ENCODE peak calls at places on chromosomes 7 and 10, in five cellular contexts. P is tibial artery, H is fibroblast of villous mesenchyme, Y is A549, I is heart left ventricle. V is an unnamed sample.

GRCh38 chr10:4083509-4084003 is 298.5 kb upstream of the KLF6 start:
- DNase-seq in P (no peak), H (peak), Y (no peak), I (peak), V (peak)

GRCh38 chr10:77455538-77455937 is 182.1 kb downstream of the KCNMA1 start:
- DNase-seq in P (no peak), H (no peak), Y (peak), I (no peak), V (no peak)

GRCh38 chr7:153406486-153406872 is 645.7 kb upstream of the DPP6 start:
- DNase-seq in P (no peak), H (no peak), Y (no peak), I (no peak), V (no peak)

GRCh38 chr7:151025924-151026671 is 1.8 kb upstream of the ATG9B start:
- DNase-seq in P (no peak), H (no peak), Y (no peak), I (no peak), V (no peak)

GRCh38 chr7:66921396-66921917 is 432 bp downstream of the TMEM248 start:
- DNase-seq in P (peak), H (peak), Y (no peak), I (peak), V (peak)

GRCh38 chr10:66215005-66215404 is 710.8 kb upstream of the LRRTM3 start:
- DNase-seq in P (no peak), H (no peak), Y (peak), I (no peak), V (no peak)

GRCh38 chr10:98301664-98302319 is 33.8 kb upstream of the LOXL4 start:
- DNase-seq in P (no peak), H (no peak), Y (no peak), I (no peak), V (no peak)

GRCh38 chr10:97270523-97271154 is 21.8 kb downstream of the ARHGAP19 start:
- DNase-seq in P (no peak), H (peak), Y (no peak), I (no peak), V (peak)

GRCh38 chr10:114117728-114118127 is 56.3 kb downstream of the CCDC186 start:
- DNase-seq in P (no peak), H (no peak), Y (no peak), I (no peak), V (no peak)

GRCh38 chr7:149496642-149497391 is 792 bp downstream of the ZNF746 start:
- DNase-seq in P (no peak), H (peak), Y (no peak), I (peak), V (peak)

GRCh38 chr10:64396105-64396504 is 874.9 kb downstream of the REEP3 start:
- DNase-seq in P (no peak), H (peak), Y (no peak), I (no peak), V (peak)

GRCh38 chr7:99573257-99573656 is 14.8 kb downstream of the ZNF655 start:
- DNase-seq in P (no peak), H (no peak), Y (no peak), I (no peak), V (no peak)

GRCh38 chr10:21527634-21528451 is 2.4 kb upstream of the SKIDA1 start:
- DNase-seq in P (no peak), H (peak), Y (no peak), I (no peak), V (peak)

GRCh38 chr7:28941633-28942032 is 16.5 kb downstream of the TRIL start:
- DNase-seq in P (no peak), H (no peak), Y (no peak), I (no peak), V (no peak)

GRCh38 chr7:151244156-151244870 is 4.2 kb downstream of the SMARCD3 start:
- DNase-seq in P (no peak), H (peak), Y (peak), I (no peak), V (peak)

GRCh38 chr7:113629244-113629643 is 289.6 kb downstream of the PPP1R3A start:
- DNase-seq in P (no peak), H (peak), Y (no peak), I (no peak), V (peak)

GRCh38 chr10:100347568-100348195 is 649 bp downstream of the SCD start:
- DNase-seq in P (no peak), H (no peak), Y (no peak), I (no peak), V (no peak)

GRCh38 chr7:36852017-36852416 is 127.7 kb upstream of the AOAH start:
- DNase-seq in P (no peak), H (no peak), Y (no peak), I (no peak), V (no peak)

GRCh38 chr7:48130658-48131108 is 40.6 kb upstream of the ABCA13 start:
- DNase-seq in P (no peak), H (peak), Y (no peak), I (no peak), V (no peak)

GRCh38 chr10:128035557-128035973 is 90.7 kb downstream of the MKI67 start:
- DNase-seq in P (no peak), H (peak), Y (peak), I (peak), V (peak)

GRCh38 chr7:23114854-23115253 is 9.3 kb downstream of the KLHL7 start:
- DNase-seq in P (no peak), H (no peak), Y (no peak), I (no peak), V (no peak)

GRCh38 chr7:36198854-36199266 is 45.8 kb downstream of the EEPD1 start:
- DNase-seq in P (no peak), H (peak), Y (no peak), I (no peak), V (no peak)

GRCh38 chr7:115679976-115680375 is 350.6 kb downstream of the TFEC start:
- DNase-seq in P (no peak), H (peak), Y (no peak), I (no peak), V (peak)

GRCh38 chr10:63157845-63158624 is 24.9 kb downstream of the NRBF2 start:
- DNase-seq in P (no peak), H (peak), Y (peak), I (peak), V (peak)

GRCh38 chr7:101743995-101744360 is 73.4 kb upstream of the CUX1 start:
- DNase-seq in P (no peak), H (no peak), Y (no peak), I (no peak), V (no peak)

GRCh38 chr10:17795088-17795487 is 14.1 kb upstream of the MRC1 start:
- DNase-seq in P (no peak), H (no peak), Y (no peak), I (no peak), V (no peak)

GRCh38 chr10:12774219-12774894 is 227.2 kb downstream of the CCDC3 start:
- DNase-seq in P (no peak), H (no peak), Y (no peak), I (no peak), V (no peak)

GRCh38 chr10:24008164-24009066 is 200.5 kb upstream of the KIAA1217 start:
- DNase-seq in P (no peak), H (peak), Y (no peak), I (peak), V (peak)

GRCh38 chr7:2934211-2934731 is 90.2 kb upstream of the GNA12 start:
- DNase-seq in P (peak), H (peak), Y (peak), I (no peak), V (peak)

GRCh38 chr10:99619090-99619800 is 994 bp downstream of the SLC25A28 start:
- DNase-seq in P (no peak), H (peak), Y (no peak), I (no peak), V (peak)

GRCh38 chr7:111678986-111679385 is 116.7 kb upstream of the IMMP2L start:
- DNase-seq in P (no peak), H (no peak), Y (no peak), I (no peak), V (peak)

GRCh38 chr10:68074404-68074774 is 694 bp downstream of the HERC4 start:
- DNase-seq in P (no peak), H (no peak), Y (no peak), I (no peak), V (no peak)

GRCh38 chr7:132199626-132200025 is 376.6 kb downstream of the PLXNA4 start:
- DNase-seq in P (no peak), H (no peak), Y (no peak), I (no peak), V (no peak)

GRCh38 chr7:137731436-137731835 is 115.3 kb downstream of the DGKI start:
- DNase-seq in P (no peak), H (no peak), Y (no peak), I (no peak), V (no peak)

GRCh38 chr7:146146866-146147265 is 30.3 kb downstream of the CNTNAP2 start:
- DNase-seq in P (no peak), H (no peak), Y (no peak), I (no peak), V (peak)

GRCh38 chr10:60384708-60385398 is 4.8 kb downstream of the ANK3 start:
- DNase-seq in P (no peak), H (peak), Y (peak), I (peak), V (peak)

GRCh38 chr10:121077331-121077730 is 226.2 kb downstream of the WDR11 start:
- DNase-seq in P (no peak), H (peak), Y (no peak), I (no peak), V (peak)

DNA sequence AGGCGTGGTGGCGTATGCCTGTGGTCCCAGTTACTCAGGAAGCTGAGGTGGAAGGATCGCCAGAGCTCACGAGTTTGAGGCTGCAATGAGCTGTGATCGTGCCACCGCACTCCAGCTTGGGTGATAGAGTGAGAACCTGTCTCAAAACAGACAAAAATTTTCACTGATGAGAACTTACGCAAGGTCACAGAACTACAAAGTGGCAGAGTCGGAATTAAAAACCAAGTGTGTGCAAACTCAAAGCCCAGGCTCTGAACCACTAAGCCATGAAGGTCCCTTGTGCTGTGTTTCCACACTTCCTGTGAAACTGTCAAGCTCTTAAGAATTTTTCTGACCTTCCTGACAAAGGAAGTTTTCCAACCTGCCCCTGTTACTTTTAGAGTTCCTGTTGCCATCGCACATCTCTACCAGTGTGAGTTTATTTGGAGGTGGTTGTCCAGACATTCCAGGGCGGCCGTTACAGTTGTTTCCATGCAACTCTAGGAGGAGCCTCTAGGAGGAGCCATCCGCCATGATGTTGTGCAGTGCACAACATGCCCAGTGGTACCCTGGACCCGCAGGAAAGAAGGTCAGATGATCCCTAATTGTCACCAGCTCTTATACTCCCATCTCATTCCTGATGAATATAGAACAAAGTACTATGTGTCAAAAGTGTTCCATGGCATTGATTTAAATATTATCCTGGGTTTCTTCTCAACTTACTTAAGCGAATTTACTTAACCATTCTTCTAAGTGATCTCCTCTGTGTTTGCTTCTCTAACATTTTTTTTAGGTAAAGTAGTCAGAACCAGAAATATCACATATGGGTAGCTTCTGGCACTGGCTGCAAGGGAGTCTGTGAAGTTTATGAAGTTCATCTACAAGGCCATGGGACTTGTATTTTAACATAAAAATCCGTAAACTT is 49.0 kb upstream of the LYZL1 start:
- DNase-seq in P (no peak), H (peak), Y (peak), I (no peak), V (peak)
- TF ChIP-seq CTCF in P (peak), H (peak), Y (peak), I (peak), V (peak)

GRCh38 chr7:33760834-33761233 is 144.5 kb upstream of the BMPER start:
- DNase-seq in P (no peak), H (no peak), Y (no peak), I (no peak), V (no peak)

GRCh38 chr7:33762903-33763295 is 142.4 kb upstream of the BMPER start:
- DNase-seq in P (no peak), H (no peak), Y (no peak), I (no peak), V (no peak)

GRCh38 chr7:33761440-33762080 is 143.8 kb upstream of the BMPER start:
- DNase-seq in P (no peak), H (no peak), Y (no peak), I (no peak), V (no peak)

GRCh38 chr7:33760146-33760545 is 145.2 kb upstream of the BMPER start:
- DNase-seq in P (no peak), H (no peak), Y (no peak), I (no peak), V (no peak)

GRCh38 chr7:33762153-33762902 is 143.0 kb upstream of the BMPER start:
- DNase-seq in P (no peak), H (no peak), Y (no peak), I (no peak), V (no peak)
- TF ChIP-seq CTCF in P (no peak), H (no peak), Y (no peak), I (no peak), V (peak)

DNA sequence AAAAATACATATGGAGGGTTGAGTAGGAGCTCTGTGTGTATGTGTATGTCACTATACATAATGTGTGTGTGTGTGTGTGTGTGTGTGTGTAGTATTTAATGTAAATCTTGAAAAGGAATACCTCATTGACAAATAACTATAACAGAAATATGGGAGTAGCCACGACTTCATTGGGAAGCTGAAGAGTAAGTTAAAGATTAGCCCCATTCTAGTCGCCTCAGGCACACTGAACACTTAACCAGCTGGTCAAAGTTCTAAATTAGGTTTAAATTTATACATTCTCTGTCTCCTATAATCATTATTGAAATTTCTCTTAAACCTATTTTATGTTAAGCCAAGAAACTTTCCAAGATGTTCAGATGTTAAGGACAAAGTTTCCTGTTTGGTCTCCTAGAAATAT is 45.3 kb downstream of the FAM13C start:
- DNase-seq in P (no peak), H (no peak), Y (no peak), I (no peak), V (no peak)
- TF ChIP-seq CTCF in P (no peak), H (no peak), Y (no peak), I (no peak), V (no peak)

GRCh38 chr10:43259981-43260761 is 6.7 kb downstream of the RASGEF1A start:
- DNase-seq in P (no peak), H (no peak), Y (no peak), I (peak), V (peak)
- TF ChIP-seq CTCF in P (no peak), H (no peak), Y (no peak), I (no peak), V (no peak)

DNA sequence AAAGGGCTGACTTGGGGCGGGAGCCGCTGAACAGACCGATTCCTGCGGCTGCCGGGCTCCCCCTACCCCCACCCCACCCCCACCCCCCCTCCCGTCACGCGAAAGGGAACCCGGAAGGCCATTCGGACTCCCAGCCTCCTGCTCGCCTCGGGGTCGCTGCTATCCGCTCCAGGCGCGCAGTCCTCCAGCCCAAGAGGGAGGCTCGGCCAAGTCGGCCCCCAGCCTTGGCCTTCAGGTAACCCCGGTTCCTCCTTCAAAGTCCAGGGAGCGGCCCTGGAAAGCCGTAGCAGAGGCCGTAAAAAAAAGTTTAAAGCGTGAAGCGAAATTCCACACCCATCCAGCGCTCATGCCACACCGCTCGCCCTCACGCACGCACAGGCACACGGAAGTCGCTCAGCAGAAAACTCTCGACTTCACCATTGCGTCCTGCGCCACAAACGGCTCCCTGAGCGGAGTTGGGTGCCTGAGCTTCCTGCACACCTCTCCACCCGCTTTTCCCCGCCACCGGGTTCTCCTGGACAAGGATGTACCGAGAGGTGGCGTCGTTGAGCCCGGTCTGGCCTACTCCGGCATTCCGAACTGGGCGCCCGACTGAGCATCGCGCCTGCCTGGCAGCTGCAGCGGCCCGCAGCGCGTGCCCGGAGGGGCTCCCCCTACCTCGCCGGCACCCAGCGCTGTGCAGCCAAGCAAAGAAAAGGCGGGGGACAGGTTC is 1.4 kb downstream of the SORCS3 start:
- DNase-seq in P (no peak), H (no peak), Y (peak), I (peak), V (no peak)
- TF ChIP-seq CTCF in P (no peak), H (peak), Y (peak), I (peak), V (no peak)

GRCh38 chr10:88693392-88694020 is 12.5 kb upstream of the LIPK start:
- DNase-seq in P (no peak), H (no peak), Y (no peak), I (no peak), V (peak)
- TF ChIP-seq CTCF in P (no peak), H (peak), Y (peak), I (peak), V (peak)